ENCODE peak calls at places on chromosomes 7 and 10, in four cellular contexts. O, Q, L and D are unnamed samples.

GRCh38 chr10:103847909-103848468 is 7.4 kb downstream of the SH3PXD2A start:
- DNase-seq in O (no peak), Q (no peak), L (no peak), D (no peak)

GRCh38 chr7:149751058-149751775 is 22.2 kb downstream of the ZNF467 start:
- DNase-seq in O (no peak), Q (no peak), L (no peak), D (no peak)

GRCh38 chr10:87622290-87623004 is 37.2 kb upstream of the PAPSS2 start:
- DNase-seq in O (no peak), Q (no peak), L (no peak), D (no peak)

GRCh38 chr10:124671486-124672075 is 72.6 kb downstream of the FAM53B start:
- DNase-seq in O (no peak), Q (peak), L (no peak), D (peak)

GRCh38 chr7:69873512-69873911 is 275.2 kb downstream of the AUTS2 start:
- DNase-seq in O (no peak), Q (no peak), L (no peak), D (no peak)

GRCh38 chr10:85262992-85263391 is 934.6 kb downstream of the CCSER2 start:
- DNase-seq in O (no peak), Q (no peak), L (no peak), D (no peak)

GRCh38 chr7:139300390-139300789 is 40.7 kb upstream of the FMC1 start:
- DNase-seq in O (no peak), Q (no peak), L (no peak), D (no peak)

GRCh38 chr7:28707291-28707690 is 250.8 kb downstream of the TRIL start:
- DNase-seq in O (no peak), Q (no peak), L (no peak), D (no peak)

GRCh38 chr10:4501306-4501705 is 324.7 kb upstream of the AKR1E2 start:
- DNase-seq in O (no peak), Q (no peak), L (no peak), D (no peak)

GRCh38 chr10:19347592-19347991 is 299.0 kb downstream of the MALRD1 start:
- DNase-seq in O (no peak), Q (no peak), L (no peak), D (peak)

GRCh38 chr7:1576521-1577253 is 6.9 kb upstream of the PSMG3 start:
- DNase-seq in O (no peak), Q (no peak), L (no peak), D (no peak)

GRCh38 chr10:124357583-124357930 is 61.2 kb downstream of the OAT start:
- DNase-seq in O (no peak), Q (no peak), L (no peak), D (peak)

GRCh38 chr7:128835790-128836641 is 5.8 kb downstream of the FLNC start:
- DNase-seq in O (no peak), Q (no peak), L (no peak), D (peak)

GRCh38 chr10:49500420-49500819 is 38.5 kb downstream of the ERCC6 start:
- DNase-seq in O (no peak), Q (no peak), L (no peak), D (peak)

GRCh38 chr10:119252051-119252465 is 44.7 kb downstream of the GRK5 start:
- DNase-seq in O (no peak), Q (no peak), L (no peak), D (peak)

GRCh38 chr10:74415440-74415839 is 264.4 kb downstream of the ADK start:
- DNase-seq in O (no peak), Q (no peak), L (no peak), D (no peak)

GRCh38 chr7:31893365-31893764 is 176.8 kb downstream of the PDE1C start:
- DNase-seq in O (no peak), Q (no peak), L (no peak), D (no peak)

GRCh38 chr7:155339474-155339873 is 41.8 kb downstream of the INSIG1 start:
- DNase-seq in O (no peak), Q (no peak), L (no peak), D (peak)

GRCh38 chr7:129443612-129444011 is 9.4 kb downstream of the STRIP2 start:
- DNase-seq in O (no peak), Q (no peak), L (no peak), D (no peak)

GRCh38 chr7:158237672-158238335 is 349.8 kb downstream of the PTPRN2 start:
- DNase-seq in O (no peak), Q (no peak), L (no peak), D (no peak)

GRCh38 chr7:102836206-102836938 is 76.4 kb upstream of the LRRC17 start:
- DNase-seq in O (peak), Q (no peak), L (no peak), D (no peak)

GRCh38 chr10:14478639-14479038 is 147.9 kb upstream of the FRMD4A start:
- DNase-seq in O (peak), Q (peak), L (no peak), D (peak)

GRCh38 chr10:27658788-27659187 is 86.8 kb downstream of the MKX start:
- DNase-seq in O (no peak), Q (no peak), L (no peak), D (peak)

GRCh38 chr7:26620352-26620751 is 244.0 kb downstream of the SKAP2 start:
- DNase-seq in O (no peak), Q (no peak), L (no peak), D (peak)

GRCh38 chr7:157136372-157136771 is 2.4 kb upstream of the UBE3C start:
- DNase-seq in O (peak), Q (peak), L (no peak), D (peak)

GRCh38 chr10:126421745-126422144 is 33.5 kb upstream of the ADAM12 start:
- DNase-seq in O (peak), Q (no peak), L (no peak), D (peak)

GRCh38 chr7:19377611-19378339 is 232.6 kb upstream of the FERD3L start:
- DNase-seq in O (no peak), Q (no peak), L (no peak), D (peak)

GRCh38 chr10:100761191-100761590 is 15.8 kb downstream of the PAX2 start:
- DNase-seq in O (no peak), Q (no peak), L (no peak), D (no peak)

GRCh38 chr7:92159-92767 is 100.1 kb upstream of the FAM20C start:
- DNase-seq in O (no peak), Q (no peak), L (no peak), D (no peak)

GRCh38 chr10:22666287-22667092 is 47.9 kb downstream of the PIP4K2A start:
- DNase-seq in O (no peak), Q (peak), L (peak), D (no peak)

GRCh38 chr10:72796042-72796441 is 97.5 kb upstream of the OIT3 start:
- DNase-seq in O (no peak), Q (peak), L (no peak), D (no peak)

GRCh38 chr7:151727579-151728285 is 149.2 kb downstream of the PRKAG2 start:
- DNase-seq in O (peak), Q (peak), L (peak), D (peak)

GRCh38 chr10:55033061-55033460 is 232.0 kb upstream of the PCDH15 start:
- DNase-seq in O (no peak), Q (no peak), L (no peak), D (no peak)

GRCh38 chr7:19982841-19983835 is 209.7 kb upstream of the TMEM196 start:
- DNase-seq in O (peak), Q (peak), L (no peak), D (peak)

GRCh38 chr7:145698526-145699262 is 417.9 kb upstream of the CNTNAP2 start:
- DNase-seq in O (peak), Q (no peak), L (no peak), D (no peak)

GRCh38 chr10:113753020-113753692 is 1.7 kb downstream of the PLEKHS1 start:
- DNase-seq in O (no peak), Q (no peak), L (no peak), D (no peak)

GRCh38 chr10:15084502-15084922 is 4.1 kb downstream of the ACBD7 start:
- DNase-seq in O (peak), Q (no peak), L (no peak), D (peak)